ENCODE peak calls at places on chromosomes 11 and 22, in ten cellular contexts. Z, S, R, P, O, E, T, X, K and C are unnamed samples.

GRCh38 chr11:117807482-117808272 is 10.7 kb upstream of the DSCAML1 start:
- DNase-seq in Z (peak), S (peak), R (peak), P (peak), O (peak), E (peak), T (peak), X (peak), K (no peak), C (peak)

GRCh38 chr11:1409108-1409851 is 19.5 kb downstream of the BRSK2 start:
- DNase-seq in Z (no peak), S (no peak), R (no peak), P (no peak), O (no peak), E (no peak), T (no peak), X (no peak), K (no peak), C (no peak)

GRCh38 chr11:65298655-65299179 is 15.9 kb upstream of the CDC42EP2 start:
- DNase-seq in Z (peak), S (no peak), R (peak), P (no peak), O (peak), E (no peak), T (no peak), X (no peak), K (no peak), C (no peak)

GRCh38 chr22:45450931-45451651 is 37.6 kb downstream of the RIBC2 start:
- DNase-seq in Z (peak), S (no peak), R (peak), P (no peak), O (peak), E (peak), T (no peak), X (no peak), K (no peak), C (no peak)

GRCh38 chr11:1226981-1227550 is 4.2 kb downstream of the MUC5B start:
- DNase-seq in Z (no peak), S (no peak), R (no peak), P (no peak), O (no peak), E (peak), T (no peak), X (peak), K (no peak), C (peak)

GRCh38 chr11:8699903-8700302 is 17.3 kb downstream of the RPL27A start:
- DNase-seq in Z (peak), S (no peak), R (peak), P (no peak), O (peak), E (peak), T (no peak), X (peak), K (no peak), C (no peak)

GRCh38 chr11:128503231-128503991 is 83.9 kb downstream of the ETS1 start:
- DNase-seq in Z (peak), S (no peak), R (peak), P (no peak), O (peak), E (peak), T (no peak), X (no peak), K (no peak), C (no peak)

GRCh38 chr11:79227308-79227707 is 213.5 kb downstream of the TENM4 start:
- DNase-seq in Z (no peak), S (no peak), R (no peak), P (no peak), O (no peak), E (no peak), T (no peak), X (no peak), K (no peak), C (no peak)

GRCh38 chr11:47593934-47594855 is at the start of gene C1QTNF4:
- DNase-seq in Z (no peak), S (no peak), R (no peak), P (no peak), O (no peak), E (no peak), T (no peak), X (peak), K (no peak), C (no peak)

GRCh38 chr22:39384750-39385480 is 14.7 kb upstream of the TAB1 start:
- DNase-seq in Z (no peak), S (no peak), R (peak), P (peak), O (peak), E (peak), T (no peak), X (peak), K (no peak), C (peak)

GRCh38 chr11:70130636-70131035 is 52.5 kb downstream of the ANO1 start:
- DNase-seq in Z (no peak), S (no peak), R (no peak), P (no peak), O (no peak), E (no peak), T (no peak), X (no peak), K (no peak), C (no peak)

GRCh38 chr11:19951558-19952083 is 208.7 kb downstream of the DBX1 start:
- DNase-seq in Z (peak), S (peak), R (peak), P (peak), O (peak), E (peak), T (no peak), X (no peak), K (peak), C (peak)

GRCh38 chr11:12430912-12431311 is 53.5 kb downstream of the PARVA start:
- DNase-seq in Z (peak), S (no peak), R (peak), P (no peak), O (peak), E (peak), T (no peak), X (no peak), K (no peak), C (no peak)

GRCh38 chr11:26583550-26583949 is 11.5 kb upstream of the MUC15 start:
- DNase-seq in Z (peak), S (no peak), R (peak), P (no peak), O (peak), E (peak), T (no peak), X (no peak), K (no peak), C (no peak)

GRCh38 chr11:73387594-73388021 is 11.4 kb downstream of the RELT start:
- DNase-seq in Z (no peak), S (no peak), R (no peak), P (no peak), O (no peak), E (no peak), T (no peak), X (no peak), K (no peak), C (no peak)

GRCh38 chr11:116787436-116787785 is 412 bp downstream of the ZPR1 start:
- DNase-seq in Z (no peak), S (no peak), R (no peak), P (no peak), O (no peak), E (peak), T (no peak), X (no peak), K (no peak), C (no peak)

GRCh38 chr22:37210041-37210803 is 2.1 kb downstream of the SSTR3 start:
- DNase-seq in Z (no peak), S (no peak), R (no peak), P (no peak), O (no peak), E (no peak), T (no peak), X (no peak), K (no peak), C (no peak)

GRCh38 chr11:72058416-72059034 is 21.8 kb downstream of the NUMA1 start:
- DNase-seq in Z (peak), S (no peak), R (no peak), P (no peak), O (peak), E (peak), T (no peak), X (no peak), K (no peak), C (no peak)

GRCh38 chr11:65488273-65489058 is 10.4 kb upstream of the MALAT1 start:
- DNase-seq in Z (peak), S (peak), R (peak), P (no peak), O (peak), E (peak), T (no peak), X (no peak), K (no peak), C (no peak)

GRCh38 chr11:103709366-103709765 is 327.1 kb upstream of the DDI1 start:
- DNase-seq in Z (no peak), S (no peak), R (no peak), P (no peak), O (no peak), E (no peak), T (no peak), X (no peak), K (no peak), C (no peak)

GRCh38 chr11:3840289-3840869 is 380 bp downstream of the RHOG start:
- DNase-seq in Z (no peak), S (peak), R (no peak), P (no peak), O (no peak), E (no peak), T (peak), X (no peak), K (no peak), C (no peak)

GRCh38 chr22:44158766-44159165 is 22.0 kb upstream of the PARVG start:
- DNase-seq in Z (no peak), S (no peak), R (no peak), P (no peak), O (no peak), E (no peak), T (no peak), X (no peak), K (no peak), C (no peak)

GRCh38 chr11:23211221-23211620 is 350.9 kb upstream of the CCDC179 start:
- DNase-seq in Z (no peak), S (no peak), R (no peak), P (no peak), O (no peak), E (peak), T (no peak), X (no peak), K (no peak), C (no peak)

GRCh38 chr11:93591247-93591898 is 48.2 kb upstream of the SMCO4 start:
- DNase-seq in Z (no peak), S (no peak), R (peak), P (no peak), O (peak), E (peak), T (no peak), X (no peak), K (no peak), C (no peak)

GRCh38 chr11:16606784-16607674 is 131.4 kb upstream of the C11orf58 start:
- DNase-seq in Z (no peak), S (peak), R (peak), P (peak), O (no peak), E (no peak), T (no peak), X (peak), K (no peak), C (peak)

GRCh38 chr11:110463153-110463552 is 33.4 kb downstream of the FDX1 start:
- DNase-seq in Z (peak), S (no peak), R (peak), P (peak), O (peak), E (peak), T (peak), X (peak), K (peak), C (no peak)

GRCh38 chr11:73226297-73227006 is 8.4 kb downstream of the P2RY2 start:
- DNase-seq in Z (no peak), S (no peak), R (no peak), P (no peak), O (no peak), E (no peak), T (no peak), X (no peak), K (no peak), C (no peak)

GRCh38 chr11:27485930-27486773 is 13.6 kb upstream of the LGR4 start:
- DNase-seq in Z (peak), S (peak), R (peak), P (peak), O (peak), E (peak), T (peak), X (no peak), K (no peak), C (peak)

GRCh38 chr11:66543263-66544107 is 2.4 kb downstream of the ZDHHC24 start:
- DNase-seq in Z (peak), S (peak), R (peak), P (no peak), O (peak), E (peak), T (peak), X (peak), K (no peak), C (no peak)

GRCh38 chr11:34139346-34139745 is 33.9 kb downstream of the NAT10 start:
- DNase-seq in Z (no peak), S (no peak), R (no peak), P (no peak), O (no peak), E (no peak), T (no peak), X (no peak), K (no peak), C (no peak)

GRCh38 chr11:66718320-66718971 is 10.6 kb downstream of the SPTBN2 start:
- DNase-seq in Z (no peak), S (no peak), R (no peak), P (no peak), O (no peak), E (no peak), T (no peak), X (peak), K (no peak), C (no peak)

GRCh38 chr11:9772218-9772617 is 108.3 kb downstream of the SWAP70 start:
- DNase-seq in Z (no peak), S (no peak), R (no peak), P (no peak), O (no peak), E (no peak), T (no peak), X (no peak), K (no peak), C (no peak)

GRCh38 chr11:12137005-12137690 is 26.8 kb downstream of the MICAL2 start:
- DNase-seq in Z (no peak), S (no peak), R (no peak), P (no peak), O (no peak), E (no peak), T (no peak), X (no peak), K (no peak), C (no peak)

GRCh38 chr11:56783448-56784041 is 35.0 kb upstream of the OR9G4 start:
- DNase-seq in Z (peak), S (peak), R (peak), P (peak), O (peak), E (peak), T (no peak), X (no peak), K (peak), C (peak)

GRCh38 chr22:44455963-44456358 is 42.1 kb downstream of the RTL6 start:
- DNase-seq in Z (no peak), S (no peak), R (no peak), P (no peak), O (no peak), E (no peak), T (no peak), X (no peak), K (no peak), C (no peak)

GRCh38 chr11:830295-831131 is 2.2 kb upstream of the CD151 start:
- DNase-seq in Z (peak), S (peak), R (peak), P (peak), O (no peak), E (peak), T (peak), X (peak), K (no peak), C (no peak)

GRCh38 chr11:14583252-14584105 is 60.1 kb upstream of the PDE3B start:
- DNase-seq in Z (no peak), S (no peak), R (peak), P (no peak), O (no peak), E (no peak), T (no peak), X (no peak), K (no peak), C (no peak)

GRCh38 chr11:112797072-112797471 is 164.1 kb upstream of the NCAM1 start:
- DNase-seq in Z (no peak), S (no peak), R (no peak), P (no peak), O (no peak), E (no peak), T (no peak), X (peak), K (peak), C (no peak)

GRCh38 chr22:19776433-19777031 is 16.0 kb downstream of the TBX1 start:
- DNase-seq in Z (peak), S (no peak), R (no peak), P (no peak), O (no peak), E (no peak), T (no peak), X (no peak), K (no peak), C (peak)

GRCh38 chr22:47544696-47545095 is 782.2 kb downstream of the TBC1D22A start:
- DNase-seq in Z (no peak), S (no peak), R (no peak), P (no peak), O (no peak), E (no peak), T (no peak), X (no peak), K (no peak), C (no peak)